ENCODE peak calls at places on chromosome 17, in six cellular contexts. I is IMR-90; T is NCI-H460; W is AG20443; Q is activated T-helper 1 cell treated with anti-CD3 and anti-CD28 coated beads, Interleukin-2, amount 50 U/mL, for 16 hours; V is nucleus accumbens. R is an unnamed sample.

GRCh38 chr17:78972507-78973105 is 7.1 kb downstream of the LGALS3BP start:
- DNase-seq in W (no peak), I (no peak), T (no peak), Q (no peak), V (no peak), R (no peak)

GRCh38 chr17:31492880-31493655 is 101.6 kb downstream of the RAB11FIP4 start:
- DNase-seq in I (no peak), W (no peak), T (no peak), Q (no peak), V (no peak), R (no peak)

GRCh38 chr17:45160505-45161287 is 979 bp upstream of the HEXIM2 start:
- DNase-seq in I (peak), V (peak), W (peak), Q (peak), T (peak), R (peak)

GRCh38 chr17:31425646-31426045 is 34.2 kb downstream of the RAB11FIP4 start:
- DNase-seq in W (no peak), I (no peak), T (no peak), Q (no peak), V (peak), R (no peak)

GRCh38 chr17:60601443-60602384 is 1.7 kb downstream of the PPM1D start:
- DNase-seq in Q (no peak), T (peak), W (peak), V (peak), I (peak), R (no peak)

GRCh38 chr17:49003557-49004511 is 6.6 kb downstream of the IGF2BP1 start:
- DNase-seq in Q (no peak), I (peak), V (no peak), T (no peak), W (no peak), R (no peak)

GRCh38 chr17:40541060-40541872 is 24.0 kb downstream of the CCR7 start:
- DNase-seq in W (no peak), I (no peak), V (no peak), T (no peak), Q (peak), R (no peak)

GRCh38 chr17:32503251-32504165 is 16.7 kb downstream of the CDK5R1 start:
- DNase-seq in V (no peak), Q (no peak), I (no peak), W (no peak), T (no peak), R (no peak)

GRCh38 chr17:73956169-73956568 is 247.3 kb upstream of the RPL38 start:
- DNase-seq in T (no peak), Q (no peak), I (no peak), V (no peak), W (no peak), R (no peak)

GRCh38 chr17:45073414-45074070 is 12.4 kb downstream of the NMT1 start:
- DNase-seq in T (no peak), W (peak), I (peak), V (no peak), Q (no peak), R (no peak)

GRCh38 chr17:80520810-80521209 is 23.8 kb upstream of the RPTOR start:
- DNase-seq in Q (no peak), T (no peak), V (no peak), W (no peak), I (no peak), R (no peak)

GRCh38 chr17:3622977-3623594 is 13.0 kb downstream of the SHPK start:
- DNase-seq in T (no peak), V (no peak), W (no peak), Q (no peak), I (no peak), R (no peak)

GRCh38 chr17:2337152-2337810 is at the start of gene SGSM2:
- DNase-seq in Q (peak), I (peak), W (peak), V (peak), T (no peak), R (peak)

GRCh38 chr17:58325289-58325726 is 3.3 kb downstream of the TSPOAP1 start:
- DNase-seq in I (no peak), W (no peak), V (no peak), T (no peak), Q (no peak), R (no peak)

GRCh38 chr17:50835563-50836231 is at the start of gene WFIKKN2:
- DNase-seq in T (no peak), V (no peak), W (no peak), I (no peak), Q (no peak), R (no peak)

GRCh38 chr17:60174035-60174434 is 24.3 kb downstream of the CA4 start:
- DNase-seq in Q (no peak), I (no peak), T (no peak), W (no peak), V (no peak), R (no peak)

R was measured in stimulated activated CD8-positive, alpha-beta memory T cell treated with anti-CD3 and anti-CD28 coated beads, Interleukin-15, amount 100 ng/mL, for 24 hours.